ENCODE peak calls at places on chromosomes 5 and 9, in seven cellular contexts. K is prostate gland; N is IMR-90; O is CD4-positive, alpha-beta T cell; J is stomach; A is heart left ventricle; L is HL-60. X is an unnamed sample.

GRCh38 chr5:110703481-110703880 is 23.0 kb downstream of the TMEM232 start:
- DNase-seq in K (no peak), N (no peak), O (no peak), J (no peak), A (no peak), L (no peak), X (no peak)

GRCh38 chr9:23088932-23089364 is 642.3 kb downstream of the DMRTA1 start:
- DNase-seq in K (peak), N (no peak), O (no peak), J (no peak), A (no peak), L (no peak), X (no peak)

GRCh38 chr5:149838881-149839739 is 105.5 kb downstream of the PDE6A start:
- DNase-seq in K (no peak), N (peak), O (no peak), J (peak), A (no peak), L (no peak), X (peak)

GRCh38 chr5:606526-607399 is 5.4 kb upstream of the CEP72 start:
- DNase-seq in K (no peak), N (no peak), O (no peak), J (peak), A (peak), L (no peak), X (no peak)

GRCh38 chr9:42852133-42852532 is 668.7 kb downstream of the SPATA31A6 start:
- DNase-seq in K (no peak), N (no peak), O (no peak), J (no peak), A (peak), L (peak), X (peak)

GRCh38 chr9:123131258-123131657 is 97.8 kb downstream of the GPR21 start:
- DNase-seq in K (no peak), N (peak), O (no peak), J (no peak), A (no peak), L (no peak), X (peak)

GRCh38 chr5:139638736-139639618 is 9.2 kb upstream of the CXXC5 start:
- DNase-seq in K (no peak), N (no peak), O (no peak), J (peak), A (no peak), L (no peak), X (no peak)

GRCh38 chr5:50800410-50800809 is 134.0 kb downstream of the PARP8 start:
- DNase-seq in K (no peak), N (no peak), O (no peak), J (no peak), A (no peak), L (no peak), X (no peak)

GRCh38 chr5:82274343-82275266 is 3.5 kb downstream of the RPS23 start:
- DNase-seq in K (no peak), N (no peak), O (no peak), J (no peak), A (no peak), L (peak), X (peak)

GRCh38 chr9:93911871-93912554 is 43.1 kb downstream of the BARX1 start:
- DNase-seq in K (peak), N (peak), O (no peak), J (peak), A (peak), L (no peak), X (peak)

GRCh38 chr9:78918976-78919375 is 622.1 kb downstream of the PSAT1 start:
- DNase-seq in K (no peak), N (no peak), O (no peak), J (no peak), A (no peak), L (no peak), X (no peak)

GRCh38 chr5:123035950-123036390 is 555 bp downstream of the PPIC start:
- DNase-seq in K (peak), N (peak), O (no peak), J (peak), A (peak), L (no peak), X (peak)

GRCh38 chr9:110115868-110116542 is 92.0 kb downstream of the C9orf152 start:
- DNase-seq in K (no peak), N (peak), O (no peak), J (no peak), A (no peak), L (no peak), X (peak)

GRCh38 chr5:16617272-16617973 is 626 bp upstream of the RETREG1 start:
- DNase-seq in K (peak), N (no peak), O (peak), J (no peak), A (no peak), L (no peak), X (no peak)

GRCh38 chr5:37695651-37696050 is 144.2 kb downstream of the GDNF start:
- DNase-seq in K (no peak), N (no peak), O (no peak), J (no peak), A (no peak), L (no peak), X (no peak)

GRCh38 chr5:37701868-37702267 is 138.0 kb downstream of the GDNF start:
- DNase-seq in K (no peak), N (no peak), O (no peak), J (no peak), A (no peak), L (no peak), X (no peak)

GRCh38 chr5:37694867-37695266 is 145.0 kb downstream of the GDNF start:
- DNase-seq in K (no peak), N (no peak), O (no peak), J (no peak), A (no peak), L (no peak), X (no peak)

DNA sequence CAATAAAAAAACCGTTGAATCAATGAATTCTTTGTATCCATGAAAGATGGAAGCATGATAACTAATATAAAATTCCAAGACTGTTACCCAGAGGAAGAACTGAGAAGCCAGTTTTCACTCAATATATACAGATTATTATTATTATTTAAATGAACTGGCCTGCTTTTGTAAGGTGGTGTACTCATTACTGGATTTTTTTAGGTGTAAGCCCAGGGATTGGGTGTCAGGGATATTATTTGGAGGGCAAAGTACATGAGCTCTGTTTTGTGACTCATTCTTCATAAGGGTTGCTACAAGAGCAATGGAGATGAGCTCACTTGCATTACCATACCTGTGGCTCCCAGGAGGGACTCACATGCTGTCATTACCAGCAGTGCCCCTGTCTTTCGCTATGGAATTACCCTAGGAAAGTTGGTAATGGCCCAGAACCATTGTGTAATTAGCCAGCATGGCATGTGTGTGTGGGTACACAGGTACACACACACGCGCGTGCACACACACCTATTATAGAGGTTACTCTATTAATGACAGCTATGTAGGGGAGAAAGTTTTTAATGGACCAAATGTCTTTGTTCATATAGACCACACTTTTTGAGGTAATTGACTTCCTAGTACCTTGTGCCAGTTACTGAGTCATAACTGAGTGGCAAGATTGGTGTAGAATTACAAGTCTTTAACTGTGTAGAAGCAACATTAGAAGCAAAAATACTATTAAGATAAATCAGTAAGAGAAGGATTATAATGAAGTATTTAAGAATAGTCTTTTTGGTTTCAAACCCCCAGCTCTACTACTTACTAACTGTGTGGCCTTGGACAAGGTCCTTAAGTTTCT is 143.4 kb downstream of the GDNF start:
- DNase-seq in K (no peak), N (peak), O (no peak), J (no peak), A (no peak), L (no peak), X (peak)
- H3K27ac ChIP-seq in K (no peak), N (no peak), O (no peak), J (no peak), A (no peak), L (no peak), X (no peak)

GRCh38 chr5:10486511-10487344 is 45.0 kb downstream of the ROPN1L start:
- DNase-seq in K (no peak), N (no peak), O (no peak), J (no peak), A (no peak), L (no peak), X (no peak)

GRCh38 chr5:10485897-10486296 is 44.2 kb downstream of the ROPN1L start:
- DNase-seq in K (no peak), N (no peak), O (no peak), J (peak), A (no peak), L (no peak), X (no peak)

GRCh38 chr5:10484774-10485141 is 43.1 kb downstream of the ROPN1L start:
- DNase-seq in K (no peak), N (no peak), O (no peak), J (no peak), A (no peak), L (no peak), X (no peak)

GRCh38 chr5:10482791-10483530 is 41.3 kb downstream of the ROPN1L start:
- DNase-seq in K (no peak), N (no peak), O (no peak), J (no peak), A (no peak), L (no peak), X (no peak)

DNA sequence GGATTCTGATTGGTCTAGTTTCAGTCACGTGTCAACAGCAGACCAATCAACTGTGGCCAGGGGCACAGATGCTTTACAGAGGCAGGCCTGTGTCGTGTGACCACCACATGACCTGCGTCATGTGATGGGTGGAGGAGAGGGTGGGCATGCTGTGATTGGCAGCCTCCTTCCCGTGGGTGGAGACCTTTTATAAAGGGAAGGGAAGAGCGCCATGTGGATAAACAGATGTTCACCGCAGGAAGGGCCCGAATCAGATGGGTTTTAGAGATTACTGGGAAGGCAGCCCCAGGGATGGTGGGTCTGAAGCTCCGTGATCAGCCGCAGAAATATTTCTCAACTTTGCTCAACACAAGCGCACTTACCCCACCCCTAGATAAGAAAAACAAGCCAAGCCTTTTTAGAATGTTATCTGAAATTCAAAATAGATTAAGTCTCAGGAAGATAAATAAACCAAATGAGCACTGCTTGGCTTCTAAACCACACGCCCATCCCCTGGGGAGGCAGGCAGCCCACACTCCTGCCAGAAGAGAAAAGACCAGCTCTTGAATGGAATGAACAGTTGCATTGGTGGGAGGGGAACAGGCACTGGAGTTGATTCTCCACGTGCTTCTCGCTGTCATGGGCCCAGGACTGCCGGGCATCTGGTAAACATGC is 43.6 kb downstream of the ROPN1L start:
- DNase-seq in K (no peak), N (peak), O (no peak), J (peak), A (peak), L (peak), X (no peak)
- H3K27ac ChIP-seq in K (no peak), N (peak), O (no peak), J (peak), A (peak), L (no peak), X (no peak)

GRCh38 chr5:88830567-88830966 is 52.4 kb downstream of the MEF2C start:
- DNase-seq in K (no peak), N (no peak), O (no peak), J (no peak), A (no peak), L (no peak), X (no peak)

GRCh38 chr5:88827997-88828396 is 55.0 kb downstream of the MEF2C start:
- DNase-seq in K (no peak), N (peak), O (no peak), J (no peak), A (no peak), L (no peak), X (no peak)

GRCh38 chr5:88829773-88830172 is 53.2 kb downstream of the MEF2C start:
- DNase-seq in K (no peak), N (no peak), O (no peak), J (no peak), A (no peak), L (no peak), X (no peak)

GRCh38 chr5:88826959-88827585 is 55.9 kb downstream of the MEF2C start:
- DNase-seq in K (no peak), N (peak), O (no peak), J (no peak), A (peak), L (peak), X (no peak)

GRCh38 chr5:88829053-88829452 is 53.9 kb downstream of the MEF2C start:
- DNase-seq in K (no peak), N (no peak), O (no peak), J (no peak), A (no peak), L (peak), X (no peak)
- H3K27ac ChIP-seq in K (peak), N (no peak), O (no peak), J (peak), A (peak), L (no peak), X (no peak)

GRCh38 chr5:56359809-56360685 is 126.9 kb upstream of the ANKRD55 start:
- DNase-seq in K (no peak), N (peak), O (no peak), J (no peak), A (no peak), L (no peak), X (no peak)

GRCh38 chr5:56361398-56361797 is 128.3 kb upstream of the ANKRD55 start:
- DNase-seq in K (no peak), N (no peak), O (no peak), J (no peak), A (no peak), L (no peak), X (no peak)

GRCh38 chr5:56359429-56359781 is 126.3 kb upstream of the ANKRD55 start:
- DNase-seq in K (no peak), N (no peak), O (no peak), J (no peak), A (no peak), L (no peak), X (no peak)

GRCh38 chr5:56358703-56359428 is 125.7 kb upstream of the ANKRD55 start:
- DNase-seq in K (no peak), N (peak), O (no peak), J (peak), A (peak), L (no peak), X (no peak)

DNA sequence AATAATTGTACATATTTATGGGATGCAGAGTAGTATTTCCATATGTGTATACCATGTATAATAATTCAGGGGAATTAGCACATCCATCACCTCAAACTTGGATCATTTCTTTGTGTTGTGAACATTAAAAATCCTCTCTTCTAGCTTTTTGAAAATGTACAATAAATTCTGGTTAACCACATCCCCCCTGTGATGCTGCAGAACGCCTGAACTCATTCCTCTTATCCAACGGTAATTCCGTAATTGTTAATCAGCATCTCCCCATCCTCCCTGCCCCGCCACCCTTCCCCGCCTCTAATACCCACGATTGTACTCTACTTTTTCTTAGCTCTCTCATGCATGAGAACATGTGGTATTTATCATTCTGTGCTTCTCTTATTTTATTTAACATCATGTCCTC is 127.7 kb upstream of the ANKRD55 start:
- DNase-seq in K (no peak), N (no peak), O (no peak), J (no peak), A (no peak), L (no peak), X (no peak)
- H3K27ac ChIP-seq in K (no peak), N (no peak), O (no peak), J (no peak), A (no peak), L (no peak), X (no peak)

GRCh38 chr5:134626369-134627014 is 6.1 kb downstream of the SAR1B start:
- DNase-seq in K (no peak), N (peak), O (no peak), J (no peak), A (no peak), L (no peak), X (no peak)
- H3K27ac ChIP-seq in K (peak), N (no peak), O (no peak), J (peak), A (no peak), L (no peak), X (no peak)

GRCh38 chr5:142626056-142626455 is 59.8 kb downstream of the FGF1 start:
- DNase-seq in K (no peak), N (no peak), O (no peak), J (no peak), A (no peak), L (no peak), X (no peak)
- H3K27ac ChIP-seq in K (no peak), N (no peak), O (no peak), J (no peak), A (peak), L (no peak), X (no peak)

DNA sequence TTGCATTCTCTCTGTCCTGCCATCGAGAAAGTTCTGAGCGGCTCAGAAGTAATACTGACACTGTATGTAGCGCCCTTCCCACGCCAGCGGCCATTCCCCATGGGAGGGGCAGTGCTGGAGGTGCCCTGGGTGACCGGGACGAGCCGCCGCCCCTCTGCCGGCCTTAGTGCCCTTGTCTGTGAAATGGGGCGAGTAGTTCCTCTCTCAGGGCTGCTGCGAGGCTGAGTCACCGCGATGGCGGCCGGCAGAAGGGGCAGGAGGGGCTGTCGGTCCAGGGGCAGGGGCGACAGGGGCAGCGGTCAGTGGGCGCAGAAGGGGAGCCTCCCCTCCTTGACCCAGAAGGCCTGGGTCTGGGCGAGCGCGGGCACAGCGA is 148.9 kb downstream of the GAPVD1 start:
- DNase-seq in K (no peak), N (no peak), O (no peak), J (no peak), A (no peak), L (no peak), X (no peak)
- H3K27ac ChIP-seq in K (no peak), N (no peak), O (no peak), J (no peak), A (no peak), L (no peak), X (no peak)

DNA sequence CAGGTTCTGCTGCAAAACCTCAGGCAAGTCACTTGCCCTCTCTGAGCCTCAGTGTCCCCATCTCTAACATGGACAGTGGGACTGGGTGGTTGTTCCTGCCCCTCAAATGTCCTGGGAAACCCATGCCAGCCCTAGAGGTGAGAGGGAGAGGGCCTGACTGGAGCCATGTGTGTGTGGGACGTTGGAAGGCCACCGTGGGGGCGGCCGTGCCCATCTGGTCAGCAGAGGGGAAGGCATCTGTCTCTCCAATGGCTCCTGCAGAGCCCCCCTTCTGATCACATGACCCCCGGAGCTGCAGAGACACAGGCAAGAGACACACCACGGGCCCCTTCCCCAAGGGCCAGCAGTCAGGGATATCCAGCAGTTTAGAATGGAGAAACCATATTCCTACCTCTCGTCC is 1.7 kb downstream of the DNM1 start:
- DNase-seq in K (no peak), N (no peak), O (no peak), J (no peak), A (no peak), L (no peak), X (no peak)
- H3K27ac ChIP-seq in K (no peak), N (no peak), O (no peak), J (peak), A (no peak), L (no peak), X (no peak)

GRCh38 chr5:41789434-41789833 is 80.8 kb downstream of the OXCT1 start:
- DNase-seq in K (no peak), N (no peak), O (no peak), J (no peak), A (no peak), L (no peak), X (no peak)
- H3K27ac ChIP-seq in K (no peak), N (no peak), O (no peak), J (no peak), A (no peak), L (no peak), X (no peak)